ENCODE peak calls at places on chromosomes 3 and 15, in seven cellular contexts. One of them, this sample, is unnamed.

GRCh38 chr15:60721706-60722105 is 242.8 kb upstream of the ICE2 start:
- DNase-seq in GM23338: no peak
- DNase-seq in AG09309: no peak
- DNase-seq in AG04450: peak; percentile 23
- DNase-seq in CD4-positive, alpha-beta T cell: no peak
- DNase-seq in activated B cell treated with CpG ODN at 0.5 μM for 24 hours: no peak
- DNase-seq in AG10803: peak; percentile 31
- DNase-seq in this sample: no peak

GRCh38 chr3:139917226-139917785 is 17.7 kb upstream of the CLSTN2 start:
- DNase-seq in AG10803: no peak
- DNase-seq in AG04450: no peak
- DNase-seq in AG09309: no peak
- DNase-seq in GM23338: no peak
- DNase-seq in activated B cell treated with CpG ODN at 0.5 μM for 24 hours: no peak
- DNase-seq in CD4-positive, alpha-beta T cell: no peak
- DNase-seq in this sample: no peak

GRCh38 chr3:188390347-188390718 is 236.4 kb downstream of the LPP start:
- DNase-seq in AG09309: no peak
- DNase-seq in GM23338: no peak
- DNase-seq in CD4-positive, alpha-beta T cell: no peak
- DNase-seq in activated B cell treated with CpG ODN at 0.5 μM for 24 hours: no peak
- DNase-seq in AG04450: no peak
- DNase-seq in AG10803: no peak
- DNase-seq in this sample: no peak

GRCh38 chr3:87088366-87088983 is 97.5 kb upstream of the VGLL3 start:
- DNase-seq in GM23338: no peak
- DNase-seq in CD4-positive, alpha-beta T cell: no peak
- DNase-seq in AG09309: no peak
- DNase-seq in activated B cell treated with CpG ODN at 0.5 μM for 24 hours: no peak
- DNase-seq in AG10803: peak; percentile 9
- DNase-seq in AG04450: no peak
- DNase-seq in this sample: no peak

GRCh38 chr3:129310612-129311011 is 31.9 kb downstream of the HMCES start:
- DNase-seq in GM23338: no peak
- DNase-seq in AG09309: no peak
- DNase-seq in CD4-positive, alpha-beta T cell: no peak
- DNase-seq in AG04450: no peak
- DNase-seq in activated B cell treated with CpG ODN at 0.5 μM for 24 hours: no peak
- DNase-seq in AG10803: no peak
- DNase-seq in this sample: no peak

GRCh38 chr3:123067689-123068226 is 933 bp downstream of the PDIA5 start:
- DNase-seq in GM23338: peak; percentile 33
- DNase-seq in AG04450: no peak
- DNase-seq in CD4-positive, alpha-beta T cell: no peak
- DNase-seq in AG09309: no peak
- DNase-seq in AG10803: no peak
- DNase-seq in activated B cell treated with CpG ODN at 0.5 μM for 24 hours: no peak
- DNase-seq in this sample: no peak

GRCh38 chr3:141255137-141255536 is 23.5 kb downstream of the PXYLP1 start:
- DNase-seq in AG04450: no peak
- DNase-seq in activated B cell treated with CpG ODN at 0.5 μM for 24 hours: no peak
- DNase-seq in AG09309: no peak
- DNase-seq in CD4-positive, alpha-beta T cell: no peak
- DNase-seq in GM23338: no peak
- DNase-seq in AG10803: no peak
- DNase-seq in this sample: no peak

GRCh38 chr3:163983948-163984347 is 1094.3 kb downstream of the SI start:
- DNase-seq in AG04450: no peak
- DNase-seq in GM23338: no peak
- DNase-seq in CD4-positive, alpha-beta T cell: no peak
- DNase-seq in activated B cell treated with CpG ODN at 0.5 μM for 24 hours: no peak
- DNase-seq in AG10803: no peak
- DNase-seq in AG09309: no peak
- DNase-seq in this sample: no peak

GRCh38 chr3:105647047-105647446 is 221.8 kb downstream of the CBLB start:
- DNase-seq in AG09309: peak; percentile 77
- DNase-seq in activated B cell treated with CpG ODN at 0.5 μM for 24 hours: no peak
- DNase-seq in CD4-positive, alpha-beta T cell: no peak
- DNase-seq in AG10803: peak; percentile 86
- DNase-seq in GM23338: no peak
- DNase-seq in AG04450: peak; percentile 70
- DNase-seq in this sample: no peak

GRCh38 chr3:55662683-55663082 is 175.6 kb upstream of the WNT5A start:
- DNase-seq in AG04450: no peak
- DNase-seq in AG09309: peak; percentile 23
- DNase-seq in AG10803: peak; percentile 56
- DNase-seq in GM23338: no peak
- DNase-seq in activated B cell treated with CpG ODN at 0.5 μM for 24 hours: no peak
- DNase-seq in CD4-positive, alpha-beta T cell: no peak
- DNase-seq in this sample: no peak

GRCh38 chr3:78992400-78992799 is 775.4 kb downstream of the ROBO1 start:
- DNase-seq in CD4-positive, alpha-beta T cell: no peak
- DNase-seq in AG09309: no peak
- DNase-seq in AG04450: no peak
- DNase-seq in activated B cell treated with CpG ODN at 0.5 μM for 24 hours: no peak
- DNase-seq in GM23338: no peak
- DNase-seq in AG10803: no peak
- DNase-seq in this sample: no peak

GRCh38 chr3:18868911-18869689 is 279.2 kb upstream of the KCNH8 start:
- DNase-seq in CD4-positive, alpha-beta T cell: no peak
- DNase-seq in GM23338: no peak
- DNase-seq in AG04450: no peak
- DNase-seq in activated B cell treated with CpG ODN at 0.5 μM for 24 hours: no peak
- DNase-seq in AG09309: no peak
- DNase-seq in AG10803: no peak
- DNase-seq in this sample: no peak

GRCh38 chr15:83078712-83079111 is 11.7 kb upstream of the BTBD1 start:
- DNase-seq in activated B cell treated with CpG ODN at 0.5 μM for 24 hours: no peak
- DNase-seq in GM23338: no peak
- DNase-seq in AG10803: no peak
- DNase-seq in CD4-positive, alpha-beta T cell: no peak
- DNase-seq in AG04450: no peak
- DNase-seq in AG09309: no peak
- DNase-seq in this sample: no peak

GRCh38 chr3:50192689-50193141 is 1.3 kb downstream of the GNAT1 start:
- DNase-seq in AG10803: peak; percentile 30
- DNase-seq in CD4-positive, alpha-beta T cell: peak; percentile 83
- DNase-seq in AG04450: peak; percentile 15
- DNase-seq in AG09309: no peak
- DNase-seq in GM23338: peak; percentile 93
- DNase-seq in activated B cell treated with CpG ODN at 0.5 μM for 24 hours: peak; percentile 82
- DNase-seq in this sample: peak; percentile 92

GRCh38 chr15:55221090-55222011 is 24.6 kb upstream of the RSL24D1 start:
- DNase-seq in AG04450: peak; percentile 89
- DNase-seq in AG10803: peak; percentile 96
- DNase-seq in GM23338: peak; percentile 35
- DNase-seq in activated B cell treated with CpG ODN at 0.5 μM for 24 hours: no peak
- DNase-seq in CD4-positive, alpha-beta T cell: no peak
- DNase-seq in AG09309: peak; percentile 91
- DNase-seq in this sample: no peak

GRCh38 chr15:59550520-59550919 is 61.1 kb upstream of the GCNT3 start:
- DNase-seq in activated B cell treated with CpG ODN at 0.5 μM for 24 hours: no peak
- DNase-seq in GM23338: no peak
- DNase-seq in CD4-positive, alpha-beta T cell: no peak
- DNase-seq in AG10803: no peak
- DNase-seq in AG09309: no peak
- DNase-seq in AG04450: no peak
- DNase-seq in this sample: no peak

GRCh38 chr3:180341516-180341915 is 260.4 kb upstream of the TTC14 start:
- DNase-seq in AG10803: no peak
- DNase-seq in CD4-positive, alpha-beta T cell: no peak
- DNase-seq in GM23338: no peak
- DNase-seq in AG09309: no peak
- DNase-seq in AG04450: no peak
- DNase-seq in activated B cell treated with CpG ODN at 0.5 μM for 24 hours: no peak
- DNase-seq in this sample: no peak

GRCh38 chr15:45441686-45442085 is 63.3 kb upstream of the GATM start:
- DNase-seq in AG10803: no peak
- DNase-seq in activated B cell treated with CpG ODN at 0.5 μM for 24 hours: no peak
- DNase-seq in GM23338: no peak
- DNase-seq in AG04450: no peak
- DNase-seq in AG09309: no peak
- DNase-seq in CD4-positive, alpha-beta T cell: no peak
- DNase-seq in this sample: no peak

GRCh38 chr15:45448066-45448510 is 69.7 kb upstream of the GATM start:
- DNase-seq in AG04450: no peak
- DNase-seq in AG10803: no peak
- DNase-seq in activated B cell treated with CpG ODN at 0.5 μM for 24 hours: no peak
- DNase-seq in CD4-positive, alpha-beta T cell: no peak
- DNase-seq in GM23338: no peak
- DNase-seq in AG09309: no peak
- DNase-seq in this sample: no peak

GRCh38 chr15:45441036-45441435 is 62.7 kb upstream of the GATM start:
- DNase-seq in activated B cell treated with CpG ODN at 0.5 μM for 24 hours: no peak
- DNase-seq in CD4-positive, alpha-beta T cell: no peak
- DNase-seq in AG09309: no peak
- DNase-seq in AG04450: no peak
- DNase-seq in GM23338: no peak
- DNase-seq in AG10803: no peak
- DNase-seq in this sample: no peak

GRCh38 chr15:45439521-45439931 is 61.2 kb upstream of the GATM start:
- DNase-seq in GM23338: no peak
- DNase-seq in CD4-positive, alpha-beta T cell: no peak
- DNase-seq in AG09309: no peak
- DNase-seq in activated B cell treated with CpG ODN at 0.5 μM for 24 hours: no peak
- DNase-seq in AG10803: no peak
- DNase-seq in AG04450: no peak
- DNase-seq in this sample: no peak

DNA sequence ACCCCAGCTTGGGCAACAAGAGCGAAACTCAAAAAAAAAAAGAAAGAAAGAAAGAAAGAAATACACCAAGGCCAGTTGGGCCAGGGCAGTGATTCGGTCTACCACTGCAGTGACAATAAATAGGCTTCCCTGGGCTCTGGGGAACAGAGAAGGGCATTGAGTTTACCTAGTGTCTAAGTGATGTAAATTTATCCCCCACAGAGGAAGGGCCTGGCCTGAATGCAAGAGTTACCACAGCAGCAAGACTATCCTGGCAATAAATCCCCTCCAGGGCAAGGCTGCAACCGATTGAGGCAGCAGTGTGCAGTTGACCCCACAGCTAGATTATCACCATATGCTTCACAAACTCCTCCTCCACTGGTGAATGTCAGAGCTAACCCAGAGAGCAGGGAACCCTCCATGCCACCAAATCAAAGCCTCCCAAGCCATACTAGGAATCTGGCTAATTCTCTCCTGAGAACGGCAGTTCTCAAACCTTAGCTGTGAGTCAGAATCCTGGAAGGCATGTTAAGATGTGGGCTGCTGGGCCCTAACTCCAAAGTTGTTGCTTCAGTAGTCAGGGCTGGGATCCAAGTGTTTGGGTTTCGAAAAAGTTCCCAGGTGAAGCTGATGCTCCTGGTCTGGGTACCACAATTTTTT is 64.3 kb upstream of the GATM start:
- DNase-seq in activated B cell treated with CpG ODN at 0.5 μM for 24 hours: no peak
- DNase-seq in AG04450: no peak
- DNase-seq in AG10803: peak; percentile 86
- DNase-seq in AG09309: peak; percentile 62
- DNase-seq in CD4-positive, alpha-beta T cell: no peak
- DNase-seq in GM23338: peak; percentile 32
- DNase-seq in this sample: no peak
- TF ChIP-seq CTCF in activated B cell treated with CpG ODN at 0.5 μM for 24 hours: no peak
- TF ChIP-seq CTCF in AG04450: no peak
- TF ChIP-seq CTCF in AG10803: peak; percentile 15
- TF ChIP-seq CTCF in AG09309: no peak
- TF ChIP-seq CTCF in CD4-positive, alpha-beta T cell: no peak
- TF ChIP-seq CTCF in GM23338: no peak
- TF ChIP-seq CTCF in this sample: no peak

DNA sequence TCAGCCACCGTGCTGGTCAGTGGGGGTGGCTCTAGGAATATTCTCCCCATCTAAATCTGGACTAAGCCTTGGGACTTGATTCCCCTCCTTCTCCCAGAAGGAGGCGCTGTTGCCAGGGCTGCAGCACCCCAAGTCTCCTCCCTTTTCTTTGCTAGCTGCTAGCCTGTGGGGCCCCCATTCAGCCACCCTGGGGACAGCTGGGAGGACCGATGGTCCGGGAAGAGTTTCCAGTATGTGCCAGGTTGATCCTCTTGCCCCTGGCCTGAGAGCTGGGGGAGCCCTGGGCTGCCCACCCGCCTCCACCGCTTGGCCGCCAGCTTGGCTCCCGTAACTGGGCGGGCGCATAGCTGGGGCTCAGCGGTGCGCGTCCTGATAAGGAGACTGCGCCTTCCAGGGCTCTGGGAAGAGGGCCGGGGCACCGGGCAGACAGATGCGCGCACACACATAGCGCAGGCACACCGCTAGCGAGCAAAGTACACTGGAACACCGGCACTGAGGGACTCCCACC is 4.2 kb downstream of the SMAD6 start:
- DNase-seq in CD4-positive, alpha-beta T cell: no peak
- DNase-seq in activated B cell treated with CpG ODN at 0.5 μM for 24 hours: no peak
- DNase-seq in GM23338: no peak
- DNase-seq in AG09309: no peak
- DNase-seq in AG04450: no peak
- DNase-seq in AG10803: no peak
- DNase-seq in this sample: no peak
- TF ChIP-seq CTCF in CD4-positive, alpha-beta T cell: no peak
- TF ChIP-seq CTCF in activated B cell treated with CpG ODN at 0.5 μM for 24 hours: no peak
- TF ChIP-seq CTCF in GM23338: peak; percentile 61
- TF ChIP-seq CTCF in AG09309: peak; percentile 61
- TF ChIP-seq CTCF in AG04450: peak; percentile 55
- TF ChIP-seq CTCF in AG10803: peak; percentile 50
- TF ChIP-seq CTCF in this sample: peak; percentile 61

GRCh38 chr3:6791161-6791560 is 69.8 kb upstream of the GRM7 start:
- DNase-seq in GM23338: no peak
- DNase-seq in AG09309: no peak
- DNase-seq in CD4-positive, alpha-beta T cell: no peak
- DNase-seq in activated B cell treated with CpG ODN at 0.5 μM for 24 hours: no peak
- DNase-seq in AG10803: no peak
- DNase-seq in AG04450: no peak
- DNase-seq in this sample: no peak
- TF ChIP-seq CTCF in GM23338: no peak
- TF ChIP-seq CTCF in AG09309: peak; percentile 8
- TF ChIP-seq CTCF in CD4-positive, alpha-beta T cell: no peak
- TF ChIP-seq CTCF in activated B cell treated with CpG ODN at 0.5 μM for 24 hours: no peak
- TF ChIP-seq CTCF in AG10803: no peak
- TF ChIP-seq CTCF in AG04450: no peak
- TF ChIP-seq CTCF in this sample: peak; percentile 38

DNA sequence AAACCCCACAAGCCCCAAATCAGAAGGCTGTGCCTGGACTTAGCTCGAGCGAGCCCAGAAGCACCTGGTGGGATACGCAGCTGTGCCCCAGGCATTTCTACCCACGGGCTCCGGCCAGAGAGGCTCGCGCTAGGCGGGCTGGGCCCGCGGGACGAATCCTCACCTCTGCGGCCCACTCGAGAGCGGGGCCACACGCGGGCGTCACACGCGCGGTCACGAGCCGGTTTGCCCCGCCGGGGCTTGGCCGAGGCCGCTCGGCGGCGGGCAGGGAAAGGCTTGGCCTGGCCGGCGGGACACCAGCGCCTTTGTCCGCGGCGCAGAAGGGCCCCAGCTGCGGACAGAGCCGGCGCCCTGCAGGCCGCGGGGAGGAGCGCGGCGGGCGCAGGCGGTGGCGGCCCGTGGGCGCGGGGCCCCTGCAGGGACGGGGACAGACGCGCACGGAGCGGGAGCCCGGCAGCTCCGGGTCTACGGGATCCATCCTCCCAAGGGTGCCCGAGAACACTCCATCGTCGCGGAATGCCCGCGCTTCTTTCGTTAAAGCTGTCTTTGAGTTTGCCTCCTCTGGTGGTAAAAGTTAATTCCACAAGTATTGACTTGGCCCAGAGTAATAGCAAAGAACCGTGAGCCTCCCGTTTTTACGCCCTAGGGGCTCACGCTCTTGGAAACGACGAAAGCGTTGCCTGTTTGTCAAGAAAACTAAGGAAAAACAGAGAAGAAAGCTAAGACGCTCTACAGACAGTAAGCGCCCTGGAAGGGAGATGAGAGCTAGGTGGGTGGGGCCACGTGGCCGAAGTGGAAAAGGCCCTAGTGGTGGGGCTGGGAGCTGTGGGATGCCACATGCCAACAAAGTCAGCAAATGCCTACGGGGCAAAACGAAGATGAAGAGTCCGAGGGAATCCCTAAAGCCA is 26.4 kb downstream of the TYRO3 start:
- DNase-seq in AG09309: peak; percentile 10
- DNase-seq in activated B cell treated with CpG ODN at 0.5 μM for 24 hours: peak; percentile 29
- DNase-seq in AG04450: no peak
- DNase-seq in CD4-positive, alpha-beta T cell: no peak
- DNase-seq in GM23338: peak; percentile 83
- DNase-seq in AG10803: peak; percentile 56
- DNase-seq in this sample: no peak
- TF ChIP-seq CTCF in AG09309: peak; percentile 59
- TF ChIP-seq CTCF in activated B cell treated with CpG ODN at 0.5 μM for 24 hours: no peak
- TF ChIP-seq CTCF in AG04450: peak; percentile 60
- TF ChIP-seq CTCF in CD4-positive, alpha-beta T cell: no peak
- TF ChIP-seq CTCF in GM23338: peak; percentile 2
- TF ChIP-seq CTCF in AG10803: peak; percentile 44
- TF ChIP-seq CTCF in this sample: no peak